ENCODE peak calls at places on chromosome 7, in eight cellular contexts. One of them, this sample, is unnamed.

GRCh38 chr7:30169585-30169978 is 34.8 kb downstream of the MTURN start:
- DNase-seq in naive thymus-derived CD8-positive, alpha-beta T cell: no peak
- DNase-seq in hepatic stellate cell: peak; percentile 16
- DNase-seq in G401: no peak
- DNase-seq in RPMI7951: peak; percentile 94
- DNase-seq in omental fat pad: no peak
- DNase-seq in non-pigmented ciliary epithelial cell: no peak
- DNase-seq in activated CD4-positive, alpha-beta T cell treated with anti-CD3 and anti-CD28 coated beads for 1 hour: no peak
- DNase-seq in this sample: no peak

GRCh38 chr7:46522354-46522906 is 601.4 kb upstream of the IGFBP3 start:
- DNase-seq in naive thymus-derived CD8-positive, alpha-beta T cell: no peak
- DNase-seq in hepatic stellate cell: no peak
- DNase-seq in G401: no peak
- DNase-seq in RPMI7951: no peak
- DNase-seq in omental fat pad: no peak
- DNase-seq in non-pigmented ciliary epithelial cell: no peak
- DNase-seq in activated CD4-positive, alpha-beta T cell treated with anti-CD3 and anti-CD28 coated beads for 1 hour: no peak
- DNase-seq in this sample: no peak

GRCh38 chr7:1850976-1851571 is 181.0 kb downstream of the ELFN1 start:
- DNase-seq in naive thymus-derived CD8-positive, alpha-beta T cell: no peak
- DNase-seq in hepatic stellate cell: no peak
- DNase-seq in G401: no peak
- DNase-seq in RPMI7951: no peak
- DNase-seq in omental fat pad: no peak
- DNase-seq in non-pigmented ciliary epithelial cell: no peak
- DNase-seq in activated CD4-positive, alpha-beta T cell treated with anti-CD3 and anti-CD28 coated beads for 1 hour: no peak
- DNase-seq in this sample: no peak

GRCh38 chr7:130721486-130722277 is 12.3 kb downstream of the KLF14 start:
- DNase-seq in naive thymus-derived CD8-positive, alpha-beta T cell: no peak
- DNase-seq in hepatic stellate cell: peak; percentile 40
- DNase-seq in G401: peak; percentile 67
- DNase-seq in RPMI7951: peak; percentile 78
- DNase-seq in omental fat pad: no peak
- DNase-seq in non-pigmented ciliary epithelial cell: peak; percentile 45
- DNase-seq in activated CD4-positive, alpha-beta T cell treated with anti-CD3 and anti-CD28 coated beads for 1 hour: no peak
- DNase-seq in this sample: peak; percentile 71

GRCh38 chr7:29106128-29106988 is 40.0 kb downstream of the CPVL start:
- DNase-seq in naive thymus-derived CD8-positive, alpha-beta T cell: no peak
- DNase-seq in hepatic stellate cell: peak; percentile 9
- DNase-seq in G401: peak; percentile 83
- DNase-seq in RPMI7951: peak; percentile 71
- DNase-seq in omental fat pad: no peak
- DNase-seq in non-pigmented ciliary epithelial cell: peak; percentile 34
- DNase-seq in activated CD4-positive, alpha-beta T cell treated with anti-CD3 and anti-CD28 coated beads for 1 hour: no peak
- DNase-seq in this sample: peak; percentile 49

GRCh38 chr7:73823873-73824597 is 6.8 kb upstream of the CLDN4 start:
- DNase-seq in naive thymus-derived CD8-positive, alpha-beta T cell: no peak
- DNase-seq in hepatic stellate cell: no peak
- DNase-seq in G401: no peak
- DNase-seq in RPMI7951: no peak
- DNase-seq in omental fat pad: no peak
- DNase-seq in non-pigmented ciliary epithelial cell: no peak
- DNase-seq in activated CD4-positive, alpha-beta T cell treated with anti-CD3 and anti-CD28 coated beads for 1 hour: no peak
- DNase-seq in this sample: no peak

GRCh38 chr7:115585015-115585655 is 445.4 kb downstream of the TFEC start:
- DNase-seq in naive thymus-derived CD8-positive, alpha-beta T cell: no peak
- DNase-seq in hepatic stellate cell: no peak
- DNase-seq in G401: no peak
- DNase-seq in RPMI7951: no peak
- DNase-seq in omental fat pad: no peak
- DNase-seq in non-pigmented ciliary epithelial cell: no peak
- DNase-seq in activated CD4-positive, alpha-beta T cell treated with anti-CD3 and anti-CD28 coated beads for 1 hour: no peak
- DNase-seq in this sample: no peak

GRCh38 chr7:14836571-14837189 is 65.9 kb downstream of the DGKB start:
- DNase-seq in naive thymus-derived CD8-positive, alpha-beta T cell: no peak
- DNase-seq in hepatic stellate cell: peak; percentile 54
- DNase-seq in G401: peak; percentile 51
- DNase-seq in RPMI7951: peak; percentile 40
- DNase-seq in omental fat pad: no peak
- DNase-seq in non-pigmented ciliary epithelial cell: peak; percentile 64
- DNase-seq in activated CD4-positive, alpha-beta T cell treated with anti-CD3 and anti-CD28 coated beads for 1 hour: no peak
- DNase-seq in this sample: no peak

GRCh38 chr7:28536259-28536658 is 123.9 kb downstream of the CREB5 start:
- DNase-seq in naive thymus-derived CD8-positive, alpha-beta T cell: no peak
- DNase-seq in hepatic stellate cell: peak; percentile 20
- DNase-seq in G401: no peak
- DNase-seq in RPMI7951: no peak
- DNase-seq in omental fat pad: no peak
- DNase-seq in non-pigmented ciliary epithelial cell: no peak
- DNase-seq in activated CD4-positive, alpha-beta T cell treated with anti-CD3 and anti-CD28 coated beads for 1 hour: no peak
- DNase-seq in this sample: peak; percentile 31

GRCh38 chr7:159099711-159100231 is 44.9 kb downstream of the VIPR2 start:
- DNase-seq in naive thymus-derived CD8-positive, alpha-beta T cell: no peak
- DNase-seq in hepatic stellate cell: no peak
- DNase-seq in G401: no peak
- DNase-seq in RPMI7951: no peak
- DNase-seq in omental fat pad: no peak
- DNase-seq in non-pigmented ciliary epithelial cell: no peak
- DNase-seq in activated CD4-positive, alpha-beta T cell treated with anti-CD3 and anti-CD28 coated beads for 1 hour: no peak
- DNase-seq in this sample: no peak

GRCh38 chr7:139648617-139648932 is 125.1 kb downstream of the CLEC2L start:
- DNase-seq in naive thymus-derived CD8-positive, alpha-beta T cell: no peak
- DNase-seq in hepatic stellate cell: no peak
- DNase-seq in G401: no peak
- DNase-seq in RPMI7951: no peak
- DNase-seq in omental fat pad: no peak
- DNase-seq in non-pigmented ciliary epithelial cell: no peak
- DNase-seq in activated CD4-positive, alpha-beta T cell treated with anti-CD3 and anti-CD28 coated beads for 1 hour: no peak
- DNase-seq in this sample: no peak

GRCh38 chr7:127702938-127703337 is 50.9 kb downstream of the SND1 start:
- DNase-seq in naive thymus-derived CD8-positive, alpha-beta T cell: no peak
- DNase-seq in hepatic stellate cell: no peak
- DNase-seq in G401: peak; percentile 35
- DNase-seq in RPMI7951: no peak
- DNase-seq in omental fat pad: no peak
- DNase-seq in non-pigmented ciliary epithelial cell: no peak
- DNase-seq in activated CD4-positive, alpha-beta T cell treated with anti-CD3 and anti-CD28 coated beads for 1 hour: no peak
- DNase-seq in this sample: no peak

GRCh38 chr7:92639213-92639896 is 49.2 kb upstream of the FAM133B start:
- DNase-seq in naive thymus-derived CD8-positive, alpha-beta T cell: no peak
- DNase-seq in hepatic stellate cell: no peak
- DNase-seq in G401: no peak
- DNase-seq in RPMI7951: peak; percentile 82
- DNase-seq in omental fat pad: no peak
- DNase-seq in non-pigmented ciliary epithelial cell: no peak
- DNase-seq in activated CD4-positive, alpha-beta T cell treated with anti-CD3 and anti-CD28 coated beads for 1 hour: no peak
- DNase-seq in this sample: no peak

GRCh38 chr7:98027342-98028033 is 37.5 kb upstream of the OCM2 start:
- DNase-seq in naive thymus-derived CD8-positive, alpha-beta T cell: no peak
- DNase-seq in hepatic stellate cell: no peak
- DNase-seq in G401: no peak
- DNase-seq in RPMI7951: no peak
- DNase-seq in omental fat pad: no peak
- DNase-seq in non-pigmented ciliary epithelial cell: no peak
- DNase-seq in activated CD4-positive, alpha-beta T cell treated with anti-CD3 and anti-CD28 coated beads for 1 hour: no peak
- DNase-seq in this sample: peak; percentile 36

GRCh38 chr7:133511242-133511641 is 258.4 kb downstream of the EXOC4 start:
- DNase-seq in naive thymus-derived CD8-positive, alpha-beta T cell: no peak
- DNase-seq in hepatic stellate cell: no peak
- DNase-seq in G401: no peak
- DNase-seq in RPMI7951: no peak
- DNase-seq in omental fat pad: no peak
- DNase-seq in non-pigmented ciliary epithelial cell: no peak
- DNase-seq in activated CD4-positive, alpha-beta T cell treated with anti-CD3 and anti-CD28 coated beads for 1 hour: no peak
- DNase-seq in this sample: no peak

GRCh38 chr7:74427974-74428373 is 25.7 kb upstream of the GTF2IRD1 start:
- DNase-seq in naive thymus-derived CD8-positive, alpha-beta T cell: no peak
- DNase-seq in hepatic stellate cell: no peak
- DNase-seq in G401: no peak
- DNase-seq in RPMI7951: no peak
- DNase-seq in omental fat pad: no peak
- DNase-seq in non-pigmented ciliary epithelial cell: no peak
- DNase-seq in activated CD4-positive, alpha-beta T cell treated with anti-CD3 and anti-CD28 coated beads for 1 hour: no peak
- DNase-seq in this sample: no peak

GRCh38 chr7:28623105-28623730 is 210.9 kb downstream of the CREB5 start:
- DNase-seq in naive thymus-derived CD8-positive, alpha-beta T cell: no peak
- DNase-seq in hepatic stellate cell: peak; percentile 28
- DNase-seq in G401: no peak
- DNase-seq in RPMI7951: peak; percentile 25
- DNase-seq in omental fat pad: no peak
- DNase-seq in non-pigmented ciliary epithelial cell: peak; percentile 28
- DNase-seq in activated CD4-positive, alpha-beta T cell treated with anti-CD3 and anti-CD28 coated beads for 1 hour: no peak
- DNase-seq in this sample: no peak

GRCh38 chr7:8175929-8176369 is 86.0 kb downstream of the ICA1 start:
- DNase-seq in naive thymus-derived CD8-positive, alpha-beta T cell: no peak
- DNase-seq in hepatic stellate cell: no peak
- DNase-seq in G401: no peak
- DNase-seq in RPMI7951: no peak
- DNase-seq in omental fat pad: no peak
- DNase-seq in non-pigmented ciliary epithelial cell: no peak
- DNase-seq in activated CD4-positive, alpha-beta T cell treated with anti-CD3 and anti-CD28 coated beads for 1 hour: no peak
- DNase-seq in this sample: no peak

GRCh38 chr7:3548815-3549214 is 247.8 kb downstream of the SDK1 start:
- DNase-seq in naive thymus-derived CD8-positive, alpha-beta T cell: no peak
- DNase-seq in hepatic stellate cell: no peak
- DNase-seq in G401: no peak
- DNase-seq in RPMI7951: no peak
- DNase-seq in omental fat pad: no peak
- DNase-seq in non-pigmented ciliary epithelial cell: no peak
- DNase-seq in activated CD4-positive, alpha-beta T cell treated with anti-CD3 and anti-CD28 coated beads for 1 hour: no peak
- DNase-seq in this sample: no peak

GRCh38 chr7:22193361-22194016 is 163.5 kb downstream of the RAPGEF5 start:
- DNase-seq in naive thymus-derived CD8-positive, alpha-beta T cell: no peak
- DNase-seq in hepatic stellate cell: peak; percentile 7
- DNase-seq in G401: peak; percentile 93
- DNase-seq in RPMI7951: no peak
- DNase-seq in omental fat pad: no peak
- DNase-seq in non-pigmented ciliary epithelial cell: peak; percentile 3
- DNase-seq in activated CD4-positive, alpha-beta T cell treated with anti-CD3 and anti-CD28 coated beads for 1 hour: no peak
- DNase-seq in this sample: no peak

GRCh38 chr7:80481196-80481884 is 30.5 kb downstream of the GNAT3 start:
- DNase-seq in naive thymus-derived CD8-positive, alpha-beta T cell: no peak
- DNase-seq in hepatic stellate cell: no peak
- DNase-seq in G401: no peak
- DNase-seq in RPMI7951: peak; percentile 69
- DNase-seq in omental fat pad: no peak
- DNase-seq in non-pigmented ciliary epithelial cell: no peak
- DNase-seq in activated CD4-positive, alpha-beta T cell treated with anti-CD3 and anti-CD28 coated beads for 1 hour: no peak
- DNase-seq in this sample: peak; percentile 24

GRCh38 chr7:117251687-117252086 is 71.2 kb downstream of the WNT2 start:
- DNase-seq in naive thymus-derived CD8-positive, alpha-beta T cell: no peak
- DNase-seq in hepatic stellate cell: peak; percentile 58
- DNase-seq in G401: no peak
- DNase-seq in RPMI7951: peak; percentile 66
- DNase-seq in omental fat pad: no peak
- DNase-seq in non-pigmented ciliary epithelial cell: peak; percentile 78
- DNase-seq in activated CD4-positive, alpha-beta T cell treated with anti-CD3 and anti-CD28 coated beads for 1 hour: no peak
- DNase-seq in this sample: no peak

GRCh38 chr7:100016209-100016901 is 959 bp downstream of the ZKSCAN1 start:
- DNase-seq in naive thymus-derived CD8-positive, alpha-beta T cell: no peak
- DNase-seq in hepatic stellate cell: peak; percentile 45
- DNase-seq in G401: peak; percentile 6
- DNase-seq in RPMI7951: peak; percentile 49
- DNase-seq in omental fat pad: no peak
- DNase-seq in non-pigmented ciliary epithelial cell: no peak
- DNase-seq in activated CD4-positive, alpha-beta T cell treated with anti-CD3 and anti-CD28 coated beads for 1 hour: no peak
- DNase-seq in this sample: no peak

GRCh38 chr7:33774762-33775523 is 130.4 kb upstream of the BMPER start:
- DNase-seq in naive thymus-derived CD8-positive, alpha-beta T cell: no peak
- DNase-seq in hepatic stellate cell: no peak
- DNase-seq in G401: no peak
- DNase-seq in RPMI7951: peak; percentile 84
- DNase-seq in omental fat pad: peak; percentile 31
- DNase-seq in non-pigmented ciliary epithelial cell: peak; percentile 69
- DNase-seq in activated CD4-positive, alpha-beta T cell treated with anti-CD3 and anti-CD28 coated beads for 1 hour: no peak
- DNase-seq in this sample: no peak

GRCh38 chr7:155263051-155263450 is 34.6 kb upstream of the INSIG1 start:
- DNase-seq in naive thymus-derived CD8-positive, alpha-beta T cell: no peak
- DNase-seq in hepatic stellate cell: no peak
- DNase-seq in G401: no peak
- DNase-seq in RPMI7951: no peak
- DNase-seq in omental fat pad: no peak
- DNase-seq in non-pigmented ciliary epithelial cell: no peak
- DNase-seq in activated CD4-positive, alpha-beta T cell treated with anti-CD3 and anti-CD28 coated beads for 1 hour: no peak
- DNase-seq in this sample: no peak

GRCh38 chr7:29254663-29255062 is 60.1 kb downstream of the CHN2 start:
- DNase-seq in naive thymus-derived CD8-positive, alpha-beta T cell: no peak
- DNase-seq in hepatic stellate cell: no peak
- DNase-seq in G401: peak; percentile 62
- DNase-seq in RPMI7951: no peak
- DNase-seq in omental fat pad: no peak
- DNase-seq in non-pigmented ciliary epithelial cell: no peak
- DNase-seq in activated CD4-positive, alpha-beta T cell treated with anti-CD3 and anti-CD28 coated beads for 1 hour: no peak
- DNase-seq in this sample: peak; percentile 6

GRCh38 chr7:295155-296154 is 5.5 kb downstream of the FOXL3 start:
- DNase-seq in naive thymus-derived CD8-positive, alpha-beta T cell: no peak
- DNase-seq in hepatic stellate cell: peak; percentile 32
- DNase-seq in G401: no peak
- DNase-seq in RPMI7951: no peak
- DNase-seq in omental fat pad: no peak
- DNase-seq in non-pigmented ciliary epithelial cell: no peak
- DNase-seq in activated CD4-positive, alpha-beta T cell treated with anti-CD3 and anti-CD28 coated beads for 1 hour: no peak
- DNase-seq in this sample: no peak

GRCh38 chr7:105346593-105347322 is 42.0 kb downstream of the SRPK2 start:
- DNase-seq in naive thymus-derived CD8-positive, alpha-beta T cell: no peak
- DNase-seq in hepatic stellate cell: no peak
- DNase-seq in G401: no peak
- DNase-seq in RPMI7951: no peak
- DNase-seq in omental fat pad: no peak
- DNase-seq in non-pigmented ciliary epithelial cell: no peak
- DNase-seq in activated CD4-positive, alpha-beta T cell treated with anti-CD3 and anti-CD28 coated beads for 1 hour: no peak
- DNase-seq in this sample: no peak

GRCh38 chr7:65509368-65510186 is 135.9 kb downstream of the ZNF92 start:
- DNase-seq in naive thymus-derived CD8-positive, alpha-beta T cell: no peak
- DNase-seq in hepatic stellate cell: no peak
- DNase-seq in G401: no peak
- DNase-seq in RPMI7951: no peak
- DNase-seq in omental fat pad: no peak
- DNase-seq in non-pigmented ciliary epithelial cell: no peak
- DNase-seq in activated CD4-positive, alpha-beta T cell treated with anti-CD3 and anti-CD28 coated beads for 1 hour: peak; percentile 7
- DNase-seq in this sample: no peak

GRCh38 chr7:120991570-120991969 is 3.1 kb downstream of the CPED1 start:
- DNase-seq in naive thymus-derived CD8-positive, alpha-beta T cell: no peak
- DNase-seq in hepatic stellate cell: no peak
- DNase-seq in G401: no peak
- DNase-seq in RPMI7951: peak; percentile 46
- DNase-seq in omental fat pad: no peak
- DNase-seq in non-pigmented ciliary epithelial cell: no peak
- DNase-seq in activated CD4-positive, alpha-beta T cell treated with anti-CD3 and anti-CD28 coated beads for 1 hour: no peak
- DNase-seq in this sample: no peak

GRCh38 chr7:3650844-3651243 is 349.8 kb downstream of the SDK1 start:
- DNase-seq in naive thymus-derived CD8-positive, alpha-beta T cell: no peak
- DNase-seq in hepatic stellate cell: no peak
- DNase-seq in G401: no peak
- DNase-seq in RPMI7951: no peak
- DNase-seq in omental fat pad: no peak
- DNase-seq in non-pigmented ciliary epithelial cell: no peak
- DNase-seq in activated CD4-positive, alpha-beta T cell treated with anti-CD3 and anti-CD28 coated beads for 1 hour: no peak
- DNase-seq in this sample: no peak

GRCh38 chr7:70446448-70447143 is 685.3 kb upstream of the GALNT17 start:
- DNase-seq in naive thymus-derived CD8-positive, alpha-beta T cell: no peak
- DNase-seq in hepatic stellate cell: no peak
- DNase-seq in G401: no peak
- DNase-seq in RPMI7951: no peak
- DNase-seq in omental fat pad: no peak
- DNase-seq in non-pigmented ciliary epithelial cell: no peak
- DNase-seq in activated CD4-positive, alpha-beta T cell treated with anti-CD3 and anti-CD28 coated beads for 1 hour: no peak
- DNase-seq in this sample: no peak

GRCh38 chr7:12130664-12131063 is 80.4 kb upstream of the TMEM106B start:
- DNase-seq in naive thymus-derived CD8-positive, alpha-beta T cell: no peak
- DNase-seq in hepatic stellate cell: no peak
- DNase-seq in G401: no peak
- DNase-seq in RPMI7951: no peak
- DNase-seq in omental fat pad: no peak
- DNase-seq in non-pigmented ciliary epithelial cell: no peak
- DNase-seq in activated CD4-positive, alpha-beta T cell treated with anti-CD3 and anti-CD28 coated beads for 1 hour: no peak
- DNase-seq in this sample: no peak

GRCh38 chr7:36034020-36034419 is 119.0 kb upstream of the EEPD1 start:
- DNase-seq in naive thymus-derived CD8-positive, alpha-beta T cell: no peak
- DNase-seq in hepatic stellate cell: peak; percentile 47
- DNase-seq in G401: no peak
- DNase-seq in RPMI7951: peak; percentile 97
- DNase-seq in omental fat pad: no peak
- DNase-seq in non-pigmented ciliary epithelial cell: no peak
- DNase-seq in activated CD4-positive, alpha-beta T cell treated with anti-CD3 and anti-CD28 coated beads for 1 hour: no peak
- DNase-seq in this sample: peak; percentile 61